ENCODE peak calls at places on chromosomes 11 and 22, in seven cellular contexts. One of them, this sample, is unnamed. For H3K27me3, the result is how much of the 10 kb centered on the place peaks cover.

GRCh38 chr11:70587095-70587389 is 188.7 kb downstream of the CTTN start:
- DNase-seq in lower lobe of right lung: peak
- DNase-seq in IMR-90: peak
- DNase-seq in suprapubic skin: peak
- DNase-seq in tibial artery: no peak
- DNase-seq in sigmoid colon: no peak
- DNase-seq in colonic mucosa: no peak
- DNase-seq in this sample: no peak

GRCh38 chr22:30356392-30357230 is at the start of the genes CCDC157 and SF3A1:
- DNase-seq in lower lobe of right lung: peak
- DNase-seq in IMR-90: peak
- DNase-seq in suprapubic skin: peak
- DNase-seq in tibial artery: peak
- DNase-seq in sigmoid colon: peak
- DNase-seq in colonic mucosa: peak
- DNase-seq in this sample: peak

GRCh38 chr11:69578167-69578566 is 62.8 kb upstream of the CCND1 start:
- DNase-seq in lower lobe of right lung: no peak
- DNase-seq in IMR-90: no peak
- DNase-seq in suprapubic skin: no peak
- DNase-seq in tibial artery: no peak
- DNase-seq in sigmoid colon: no peak
- DNase-seq in colonic mucosa: no peak
- DNase-seq in this sample: no peak

GRCh38 chr11:102722804-102723203 is 1.9 kb downstream of the MMP8 start:
- DNase-seq in lower lobe of right lung: no peak
- DNase-seq in IMR-90: no peak
- DNase-seq in suprapubic skin: no peak
- DNase-seq in tibial artery: no peak
- DNase-seq in sigmoid colon: no peak
- DNase-seq in colonic mucosa: no peak
- DNase-seq in this sample: no peak

GRCh38 chr11:85685820-85686459 is at the start of gene CCDC89:
- DNase-seq in lower lobe of right lung: peak
- DNase-seq in IMR-90: peak
- DNase-seq in suprapubic skin: peak
- DNase-seq in tibial artery: peak
- DNase-seq in sigmoid colon: peak
- DNase-seq in colonic mucosa: peak
- DNase-seq in this sample: peak

GRCh38 chr11:47916361-47916841 is 64.0 kb upstream of the PTPRJ start:
- DNase-seq in lower lobe of right lung: no peak
- DNase-seq in IMR-90: no peak
- DNase-seq in suprapubic skin: no peak
- DNase-seq in tibial artery: peak
- DNase-seq in sigmoid colon: peak
- DNase-seq in colonic mucosa: peak
- DNase-seq in this sample: no peak

GRCh38 chr22:25067851-25068421 is 115.4 kb downstream of the KIAA1671 start:
- DNase-seq in lower lobe of right lung: peak
- DNase-seq in IMR-90: no peak
- DNase-seq in suprapubic skin: no peak
- DNase-seq in tibial artery: peak
- DNase-seq in sigmoid colon: no peak
- DNase-seq in colonic mucosa: no peak
- DNase-seq in this sample: peak

GRCh38 chr11:31806186-31806943 is 4.8 kb downstream of the PAX6 start:
- DNase-seq in lower lobe of right lung: no peak
- DNase-seq in IMR-90: no peak
- DNase-seq in suprapubic skin: peak
- DNase-seq in tibial artery: no peak
- DNase-seq in sigmoid colon: no peak
- DNase-seq in colonic mucosa: peak
- DNase-seq in this sample: peak

GRCh38 chr11:104772806-104773241 is 125.4 kb downstream of the CASP12 start:
- DNase-seq in lower lobe of right lung: no peak
- DNase-seq in IMR-90: peak
- DNase-seq in suprapubic skin: no peak
- DNase-seq in tibial artery: no peak
- DNase-seq in sigmoid colon: no peak
- DNase-seq in colonic mucosa: no peak
- DNase-seq in this sample: peak

GRCh38 chr11:72613977-72614376 is 60.2 kb downstream of the PDE2A start:
- DNase-seq in lower lobe of right lung: peak
- DNase-seq in IMR-90: no peak
- DNase-seq in suprapubic skin: no peak
- DNase-seq in tibial artery: peak
- DNase-seq in sigmoid colon: no peak
- DNase-seq in colonic mucosa: peak
- DNase-seq in this sample: no peak

DNA sequence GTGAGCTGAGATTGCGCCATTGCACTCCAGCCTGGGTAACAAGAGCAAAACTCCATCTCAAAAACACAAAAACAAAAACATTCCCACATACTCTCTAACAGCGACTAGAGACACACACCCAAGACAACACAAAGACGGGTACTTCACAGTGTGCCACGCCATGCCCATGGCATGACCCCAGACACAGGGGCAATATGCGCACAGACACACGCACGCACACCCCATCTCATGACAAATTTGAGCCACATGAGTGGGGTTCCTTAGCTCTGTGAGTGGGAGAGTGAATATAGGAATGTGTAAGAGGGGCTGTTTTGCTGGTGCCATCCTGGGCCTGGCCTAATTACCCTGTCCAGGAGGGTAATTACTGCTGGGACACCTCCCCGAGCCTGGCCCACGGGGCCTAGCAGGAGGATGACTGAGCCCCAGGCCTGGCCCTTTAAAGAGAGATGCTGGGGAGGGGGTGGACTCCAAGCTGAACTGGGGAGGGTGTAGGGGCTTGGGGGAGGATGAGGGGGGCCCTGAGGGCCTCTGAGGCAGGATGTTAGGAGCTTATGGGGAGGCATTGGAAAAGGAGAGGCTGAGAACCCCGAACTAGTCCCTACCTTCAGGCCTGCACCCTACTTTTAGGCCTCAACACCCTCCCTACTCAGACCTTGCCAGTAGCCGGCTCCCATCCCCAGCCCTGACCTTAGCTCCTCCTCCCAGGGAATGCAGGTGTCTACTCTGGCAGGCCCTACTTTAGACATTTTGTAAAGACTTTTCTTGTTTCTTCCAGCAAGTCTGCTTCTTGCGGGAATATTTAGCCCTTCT is 1.5 kb downstream of the LTBP3 start:
- DNase-seq in lower lobe of right lung: no peak
- DNase-seq in IMR-90: no peak
- DNase-seq in suprapubic skin: no peak
- DNase-seq in tibial artery: no peak
- DNase-seq in sigmoid colon: peak
- DNase-seq in colonic mucosa: no peak
- DNase-seq in this sample: peak
- H3K27ac ChIP-seq in lower lobe of right lung: peak
- H3K27ac ChIP-seq in IMR-90: peak
- H3K27ac ChIP-seq in suprapubic skin: peak
- H3K27ac ChIP-seq in tibial artery: peak
- H3K27ac ChIP-seq in sigmoid colon: peak
- H3K27ac ChIP-seq in colonic mucosa: peak
- H3K27ac ChIP-seq in this sample: peak

GRCh38 chr11:111735262-111736116 is 30.7 kb downstream of the PPP2R1B start:
- DNase-seq in lower lobe of right lung: no peak
- DNase-seq in IMR-90: peak
- DNase-seq in suprapubic skin: peak
- DNase-seq in tibial artery: peak
- DNase-seq in sigmoid colon: peak
- DNase-seq in colonic mucosa: peak
- DNase-seq in this sample: peak

GRCh38 chr11:111737877-111738205 is 28.3 kb downstream of the PPP2R1B start:
- DNase-seq in lower lobe of right lung: no peak
- DNase-seq in IMR-90: no peak
- DNase-seq in suprapubic skin: no peak
- DNase-seq in tibial artery: no peak
- DNase-seq in sigmoid colon: peak
- DNase-seq in colonic mucosa: no peak
- DNase-seq in this sample: no peak

GRCh38 chr11:111736191-111736590 is 30.0 kb downstream of the PPP2R1B start:
- DNase-seq in lower lobe of right lung: no peak
- DNase-seq in IMR-90: peak
- DNase-seq in suprapubic skin: peak
- DNase-seq in tibial artery: no peak
- DNase-seq in sigmoid colon: no peak
- DNase-seq in colonic mucosa: no peak
- DNase-seq in this sample: peak

GRCh38 chr11:111737180-111737876 is 28.9 kb downstream of the PPP2R1B start:
- DNase-seq in lower lobe of right lung: no peak
- DNase-seq in IMR-90: no peak
- DNase-seq in suprapubic skin: no peak
- DNase-seq in tibial artery: no peak
- DNase-seq in sigmoid colon: peak
- DNase-seq in colonic mucosa: no peak
- DNase-seq in this sample: no peak

DNA sequence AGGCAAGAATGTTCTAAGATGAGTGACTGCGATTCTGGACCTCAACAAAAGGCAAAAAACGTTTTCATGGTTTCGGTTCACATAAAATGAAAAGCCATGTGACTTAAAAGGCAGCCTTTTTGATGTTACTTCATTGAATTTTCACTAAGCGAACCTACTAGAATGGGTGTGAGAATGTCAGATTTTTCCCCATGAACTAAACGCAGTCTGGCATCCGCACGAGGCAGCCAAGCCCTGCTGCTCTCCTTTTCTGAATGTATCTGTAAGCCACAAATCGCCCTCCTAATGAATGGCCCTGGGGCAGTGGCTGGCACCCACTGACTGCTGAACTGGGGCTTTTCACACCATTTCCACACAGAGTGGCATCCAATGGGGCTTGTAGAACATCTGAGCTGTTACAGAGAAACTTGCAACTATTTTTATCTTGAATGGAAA is 29.6 kb downstream of the PPP2R1B start:
- DNase-seq in lower lobe of right lung: no peak
- DNase-seq in IMR-90: no peak
- DNase-seq in suprapubic skin: no peak
- DNase-seq in tibial artery: no peak
- DNase-seq in sigmoid colon: no peak
- DNase-seq in colonic mucosa: no peak
- DNase-seq in this sample: peak
- H3K4me3 ChIP-seq in lower lobe of right lung: no peak
- H3K4me3 ChIP-seq in IMR-90: no peak
- H3K4me3 ChIP-seq in suprapubic skin: no peak
- H3K4me3 ChIP-seq in tibial artery: no peak
- H3K4me3 ChIP-seq in sigmoid colon: no peak
- H3K4me3 ChIP-seq in colonic mucosa: no peak
- H3K4me3 ChIP-seq in this sample: peak

DNA sequence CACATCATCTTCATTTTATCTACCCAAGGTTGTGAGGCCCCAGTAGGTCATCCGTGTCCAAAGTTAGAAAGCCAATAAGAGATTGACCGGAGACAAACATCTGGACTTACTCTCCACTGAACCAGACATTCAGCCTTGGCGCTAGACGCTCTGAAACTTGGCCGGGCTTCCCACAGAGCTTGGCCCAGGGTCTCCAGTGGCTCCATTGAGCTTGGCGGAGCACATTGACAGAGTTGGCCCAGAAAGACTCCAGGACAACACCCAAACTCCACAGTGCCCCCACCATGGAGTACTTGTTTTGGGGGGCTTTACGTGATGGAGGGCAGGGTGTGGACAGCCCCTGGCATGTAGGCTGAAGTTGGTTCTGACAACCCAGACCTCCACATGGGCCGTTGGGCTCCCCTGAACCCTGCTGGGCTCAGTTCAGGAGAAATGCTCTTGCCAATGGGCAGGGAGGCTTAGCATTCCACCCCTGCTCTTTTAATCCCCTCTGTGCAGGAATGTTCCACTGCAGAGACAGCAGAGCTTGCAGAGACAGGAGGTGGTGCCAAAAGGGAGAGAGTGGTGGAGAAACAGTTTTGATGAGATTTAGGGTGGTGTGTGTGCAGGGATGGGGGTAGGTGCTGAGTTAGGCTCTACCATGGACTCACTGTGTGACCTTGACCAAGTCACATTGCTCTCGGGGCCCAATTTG is 102.4 kb upstream of the TIMP3 start:
- DNase-seq in lower lobe of right lung: no peak
- DNase-seq in IMR-90: no peak
- DNase-seq in suprapubic skin: no peak
- DNase-seq in tibial artery: peak
- DNase-seq in sigmoid colon: peak
- DNase-seq in colonic mucosa: peak
- DNase-seq in this sample: no peak
- H3K27me3 ChIP-seq in lower lobe of right lung: under half
- H3K27me3 ChIP-seq in IMR-90: under half
- H3K27me3 ChIP-seq in suprapubic skin: under half
- H3K27me3 ChIP-seq in tibial artery: under half
- H3K27me3 ChIP-seq in sigmoid colon: under half
- H3K27me3 ChIP-seq in colonic mucosa: under half
- H3K27me3 ChIP-seq in this sample: under half

DNA sequence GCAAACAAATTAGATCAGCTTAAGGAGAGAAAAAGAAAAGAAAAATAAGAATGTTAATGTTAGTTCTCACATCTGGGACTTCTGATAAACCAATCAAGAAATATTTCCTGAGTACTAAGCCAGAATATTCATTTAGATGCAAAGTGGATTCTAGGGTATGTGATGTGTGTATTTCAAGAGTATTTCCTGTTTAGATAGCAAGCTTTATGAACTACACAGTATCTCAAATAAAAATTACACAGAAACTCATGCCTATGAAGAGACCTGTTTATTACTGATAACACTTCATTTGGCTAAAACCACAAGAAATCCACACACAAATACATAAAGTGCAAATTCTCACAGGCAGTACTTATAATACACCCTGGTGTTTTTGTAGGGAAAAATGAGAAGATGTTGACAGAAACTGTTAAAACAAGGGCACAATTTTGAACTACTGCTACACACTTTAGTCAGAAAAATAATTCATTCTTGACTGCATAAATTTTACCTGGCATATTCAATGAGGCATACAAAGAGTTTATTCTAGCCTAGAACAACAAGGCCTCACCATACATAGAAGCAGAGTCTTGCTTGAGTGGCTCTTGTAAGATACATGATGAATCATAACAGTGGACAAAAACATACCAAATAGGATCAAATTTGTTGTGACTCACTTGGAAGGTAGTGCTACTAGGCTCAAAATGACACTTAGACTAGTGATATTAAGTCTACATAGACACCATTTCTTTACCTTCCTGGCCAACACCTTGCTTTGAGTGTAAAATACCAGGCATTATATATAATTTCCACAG is 18.8 kb upstream of the P4HA3 start:
- DNase-seq in lower lobe of right lung: no peak
- DNase-seq in IMR-90: peak
- DNase-seq in suprapubic skin: no peak
- DNase-seq in tibial artery: no peak
- DNase-seq in sigmoid colon: no peak
- DNase-seq in colonic mucosa: no peak
- DNase-seq in this sample: peak
- H3K27ac ChIP-seq in lower lobe of right lung: no peak
- H3K27ac ChIP-seq in IMR-90: no peak
- H3K27ac ChIP-seq in suprapubic skin: no peak
- H3K27ac ChIP-seq in tibial artery: peak
- H3K27ac ChIP-seq in sigmoid colon: no peak
- H3K27ac ChIP-seq in colonic mucosa: no peak
- H3K27ac ChIP-seq in this sample: no peak

This sample was measured in osteoblast.